ENCODE peak calls at places on chromosome 15, in six cellular contexts. One of them, this sample, is unnamed.

GRCh38 chr15:98647026-98647773 is 1.1 kb upstream of the IGF1R start:
- DNase-seq in heart right ventricle: peak
- DNase-seq in foreskin fibroblast: peak
- DNase-seq in CD8-positive, alpha-beta T cell: peak
- DNase-seq in kidney: peak
- DNase-seq in choroid plexus epithelial cell: peak
- DNase-seq in this sample: peak

GRCh38 chr15:31434418-31435255 is 108.0 kb downstream of the KLF13 start:
- DNase-seq in heart right ventricle: peak
- DNase-seq in foreskin fibroblast: peak
- DNase-seq in CD8-positive, alpha-beta T cell: peak
- DNase-seq in kidney: peak
- DNase-seq in choroid plexus epithelial cell: peak
- DNase-seq in this sample: peak

GRCh38 chr15:49152552-49153337 is 2.7 kb downstream of the COPS2 start:
- DNase-seq in heart right ventricle: no peak
- DNase-seq in foreskin fibroblast: no peak
- DNase-seq in CD8-positive, alpha-beta T cell: no peak
- DNase-seq in kidney: no peak
- DNase-seq in choroid plexus epithelial cell: no peak
- DNase-seq in this sample: peak

GRCh38 chr15:99511529-99511864 is 54.3 kb upstream of the MEF2A start:
- DNase-seq in heart right ventricle: no peak
- DNase-seq in foreskin fibroblast: no peak
- DNase-seq in CD8-positive, alpha-beta T cell: no peak
- DNase-seq in kidney: no peak
- DNase-seq in choroid plexus epithelial cell: peak
- DNase-seq in this sample: no peak

GRCh38 chr15:31302778-31303433 is 23.7 kb upstream of the KLF13 start:
- DNase-seq in heart right ventricle: no peak
- DNase-seq in foreskin fibroblast: no peak
- DNase-seq in CD8-positive, alpha-beta T cell: no peak
- DNase-seq in kidney: no peak
- DNase-seq in choroid plexus epithelial cell: no peak
- DNase-seq in this sample: no peak

GRCh38 chr15:67472957-67473356 is 48.0 kb upstream of the C15orf61 start:
- DNase-seq in heart right ventricle: no peak
- DNase-seq in foreskin fibroblast: no peak
- DNase-seq in CD8-positive, alpha-beta T cell: no peak
- DNase-seq in kidney: no peak
- DNase-seq in choroid plexus epithelial cell: peak
- DNase-seq in this sample: peak

GRCh38 chr15:72153269-72153668 is 35.1 kb downstream of the SENP8 start:
- DNase-seq in heart right ventricle: no peak
- DNase-seq in foreskin fibroblast: no peak
- DNase-seq in CD8-positive, alpha-beta T cell: no peak
- DNase-seq in kidney: no peak
- DNase-seq in choroid plexus epithelial cell: no peak
- DNase-seq in this sample: no peak

GRCh38 chr15:38589502-38589901 is 24.9 kb upstream of the RASGRP1 start:
- DNase-seq in heart right ventricle: no peak
- DNase-seq in foreskin fibroblast: peak
- DNase-seq in CD8-positive, alpha-beta T cell: no peak
- DNase-seq in kidney: no peak
- DNase-seq in choroid plexus epithelial cell: peak
- DNase-seq in this sample: peak

GRCh38 chr15:25936004-25936403 is 72.9 kb upstream of the ATP10A start:
- DNase-seq in heart right ventricle: no peak
- DNase-seq in foreskin fibroblast: no peak
- DNase-seq in CD8-positive, alpha-beta T cell: no peak
- DNase-seq in kidney: no peak
- DNase-seq in choroid plexus epithelial cell: no peak
- DNase-seq in this sample: no peak

GRCh38 chr15:70430029-70430428 is 332.3 kb upstream of the TLE3 start:
- DNase-seq in heart right ventricle: no peak
- DNase-seq in foreskin fibroblast: peak
- DNase-seq in CD8-positive, alpha-beta T cell: no peak
- DNase-seq in kidney: no peak
- DNase-seq in choroid plexus epithelial cell: peak
- DNase-seq in this sample: peak

GRCh38 chr15:88525418-88525817 is 21.1 kb downstream of the DET1 start:
- DNase-seq in heart right ventricle: no peak
- DNase-seq in foreskin fibroblast: no peak
- DNase-seq in CD8-positive, alpha-beta T cell: no peak
- DNase-seq in kidney: no peak
- DNase-seq in choroid plexus epithelial cell: no peak
- DNase-seq in this sample: no peak

GRCh38 chr15:37103475-37104071 is 3.2 kb upstream of the MEIS2 start:
- DNase-seq in heart right ventricle: no peak
- DNase-seq in foreskin fibroblast: no peak
- DNase-seq in CD8-positive, alpha-beta T cell: no peak
- DNase-seq in kidney: peak
- DNase-seq in choroid plexus epithelial cell: no peak
- DNase-seq in this sample: no peak

GRCh38 chr15:37104413-37105392 is 4.4 kb upstream of the MEIS2 start:
- DNase-seq in heart right ventricle: no peak
- DNase-seq in foreskin fibroblast: no peak
- DNase-seq in CD8-positive, alpha-beta T cell: no peak
- DNase-seq in kidney: peak
- DNase-seq in choroid plexus epithelial cell: no peak
- DNase-seq in this sample: no peak

GRCh38 chr15:37100109-37100873 is at the start of gene MEIS2:
- DNase-seq in heart right ventricle: peak
- DNase-seq in foreskin fibroblast: peak
- DNase-seq in CD8-positive, alpha-beta T cell: peak
- DNase-seq in kidney: peak
- DNase-seq in choroid plexus epithelial cell: peak
- DNase-seq in this sample: peak

GRCh38 chr15:37101634-37102314 is 1.4 kb upstream of the MEIS2 start:
- DNase-seq in heart right ventricle: peak
- DNase-seq in foreskin fibroblast: peak
- DNase-seq in CD8-positive, alpha-beta T cell: no peak
- DNase-seq in kidney: peak
- DNase-seq in choroid plexus epithelial cell: peak
- DNase-seq in this sample: peak

GRCh38 chr15:37102315-37103021 is 2.1 kb upstream of the MEIS2 start:
- DNase-seq in heart right ventricle: no peak
- DNase-seq in foreskin fibroblast: no peak
- DNase-seq in CD8-positive, alpha-beta T cell: no peak
- DNase-seq in kidney: peak
- DNase-seq in choroid plexus epithelial cell: no peak
- DNase-seq in this sample: no peak
- TF ChIP-seq CTCF in heart right ventricle: no peak
- TF ChIP-seq CTCF in foreskin fibroblast: no peak
- TF ChIP-seq CTCF in CD8-positive, alpha-beta T cell: no peak
- TF ChIP-seq CTCF in kidney: no peak
- TF ChIP-seq CTCF in choroid plexus epithelial cell: no peak
- TF ChIP-seq CTCF in this sample: no peak

GRCh38 chr15:90933310-90933709 is 961 bp upstream of the HDDC3 start:
- DNase-seq in heart right ventricle: no peak
- DNase-seq in foreskin fibroblast: no peak
- DNase-seq in CD8-positive, alpha-beta T cell: no peak
- DNase-seq in kidney: no peak
- DNase-seq in choroid plexus epithelial cell: no peak
- DNase-seq in this sample: no peak

GRCh38 chr15:90932660-90932991 is 277 bp upstream of the HDDC3 start:
- DNase-seq in heart right ventricle: no peak
- DNase-seq in foreskin fibroblast: no peak
- DNase-seq in CD8-positive, alpha-beta T cell: no peak
- DNase-seq in kidney: no peak
- DNase-seq in choroid plexus epithelial cell: no peak
- DNase-seq in this sample: no peak

GRCh38 chr15:90931737-90932659 is at the start of gene HDDC3:
- DNase-seq in heart right ventricle: peak
- DNase-seq in foreskin fibroblast: peak
- DNase-seq in CD8-positive, alpha-beta T cell: peak
- DNase-seq in kidney: peak
- DNase-seq in choroid plexus epithelial cell: peak
- DNase-seq in this sample: peak

GRCh38 chr15:90929709-90930019 is 2.7 kb downstream of the HDDC3 start:
- DNase-seq in heart right ventricle: no peak
- DNase-seq in foreskin fibroblast: no peak
- DNase-seq in CD8-positive, alpha-beta T cell: no peak
- DNase-seq in kidney: no peak
- DNase-seq in choroid plexus epithelial cell: no peak
- DNase-seq in this sample: no peak

GRCh38 chr15:90930861-90931629 is 1.3 kb downstream of the HDDC3 start:
- DNase-seq in heart right ventricle: no peak
- DNase-seq in foreskin fibroblast: no peak
- DNase-seq in CD8-positive, alpha-beta T cell: no peak
- DNase-seq in kidney: no peak
- DNase-seq in choroid plexus epithelial cell: no peak
- DNase-seq in this sample: no peak
- H3K4me3 ChIP-seq in heart right ventricle: no peak
- H3K4me3 ChIP-seq in foreskin fibroblast: peak
- H3K4me3 ChIP-seq in CD8-positive, alpha-beta T cell: peak
- H3K4me3 ChIP-seq in kidney: peak
- H3K4me3 ChIP-seq in choroid plexus epithelial cell: peak
- H3K4me3 ChIP-seq in this sample: peak

GRCh38 chr15:47124430-47125102 is 592.7 kb upstream of the SEMA6D start:
- DNase-seq in heart right ventricle: no peak
- DNase-seq in foreskin fibroblast: no peak
- DNase-seq in CD8-positive, alpha-beta T cell: no peak
- DNase-seq in kidney: no peak
- DNase-seq in choroid plexus epithelial cell: no peak
- DNase-seq in this sample: no peak

GRCh38 chr15:47116698-47117097 is 600.6 kb upstream of the SEMA6D start:
- DNase-seq in heart right ventricle: no peak
- DNase-seq in foreskin fibroblast: no peak
- DNase-seq in CD8-positive, alpha-beta T cell: no peak
- DNase-seq in kidney: no peak
- DNase-seq in choroid plexus epithelial cell: no peak
- DNase-seq in this sample: no peak

GRCh38 chr15:47119349-47119748 is 598.0 kb upstream of the SEMA6D start:
- DNase-seq in heart right ventricle: no peak
- DNase-seq in foreskin fibroblast: no peak
- DNase-seq in CD8-positive, alpha-beta T cell: no peak
- DNase-seq in kidney: no peak
- DNase-seq in choroid plexus epithelial cell: no peak
- DNase-seq in this sample: no peak
- TF ChIP-seq CTCF in heart right ventricle: no peak
- TF ChIP-seq CTCF in foreskin fibroblast: no peak
- TF ChIP-seq CTCF in CD8-positive, alpha-beta T cell: no peak
- TF ChIP-seq CTCF in kidney: no peak
- TF ChIP-seq CTCF in choroid plexus epithelial cell: no peak
- TF ChIP-seq CTCF in this sample: no peak

DNA sequence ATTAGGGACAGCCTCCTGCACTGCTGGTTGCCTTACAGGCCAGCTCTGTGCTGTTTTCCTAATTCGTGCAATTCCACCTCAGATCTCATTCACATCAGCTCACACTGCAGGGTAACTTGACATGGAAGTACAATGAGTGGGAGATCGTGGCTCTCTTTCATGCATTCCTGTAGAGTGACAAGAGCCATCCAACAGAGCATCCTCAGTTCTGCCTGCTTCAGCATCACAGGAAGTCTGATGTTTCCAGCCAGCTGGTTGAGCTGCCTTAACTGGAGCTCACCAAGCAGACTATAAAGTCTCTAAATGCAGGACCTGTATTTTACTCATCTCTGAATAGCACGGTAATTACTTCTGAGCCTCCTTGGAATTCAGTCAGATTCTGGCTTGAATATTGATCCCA is 1.6 kb upstream of the DIS3L start:
- DNase-seq in heart right ventricle: no peak
- DNase-seq in foreskin fibroblast: no peak
- DNase-seq in CD8-positive, alpha-beta T cell: no peak
- DNase-seq in kidney: no peak
- DNase-seq in choroid plexus epithelial cell: no peak
- DNase-seq in this sample: no peak
- H3K4me3 ChIP-seq in heart right ventricle: no peak
- H3K4me3 ChIP-seq in foreskin fibroblast: no peak
- H3K4me3 ChIP-seq in CD8-positive, alpha-beta T cell: no peak
- H3K4me3 ChIP-seq in kidney: no peak
- H3K4me3 ChIP-seq in choroid plexus epithelial cell: no peak
- H3K4me3 ChIP-seq in this sample: no peak

DNA sequence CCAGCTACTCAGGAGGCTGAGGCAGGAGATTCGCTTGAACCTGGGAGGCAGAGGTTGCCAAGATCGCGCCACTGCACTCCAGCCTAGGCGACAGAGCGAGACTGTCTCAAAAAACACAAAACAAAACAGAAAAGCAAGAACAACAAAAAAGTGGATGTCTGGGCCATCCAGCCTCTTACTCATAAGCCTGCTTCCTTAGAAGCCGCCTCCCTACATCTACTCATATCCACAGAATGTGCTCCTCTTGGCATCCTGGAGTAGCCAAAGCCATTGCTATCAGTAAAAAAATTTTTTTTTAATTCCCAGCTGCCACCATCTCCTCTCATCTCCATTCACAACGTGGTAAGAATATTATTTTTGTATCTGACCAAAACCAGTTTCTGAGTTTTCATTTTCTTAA is 10.8 kb downstream of the ZSCAN2 start:
- DNase-seq in heart right ventricle: no peak
- DNase-seq in foreskin fibroblast: peak
- DNase-seq in CD8-positive, alpha-beta T cell: no peak
- DNase-seq in kidney: no peak
- DNase-seq in choroid plexus epithelial cell: no peak
- DNase-seq in this sample: peak
- TF ChIP-seq CTCF in heart right ventricle: no peak
- TF ChIP-seq CTCF in foreskin fibroblast: no peak
- TF ChIP-seq CTCF in CD8-positive, alpha-beta T cell: no peak
- TF ChIP-seq CTCF in kidney: no peak
- TF ChIP-seq CTCF in choroid plexus epithelial cell: no peak
- TF ChIP-seq CTCF in this sample: no peak

This sample was measured in epithelial cell of esophagus.